ENCODE peak calls at places on chromosomes 3 and 15, in four cellular contexts. F is T-cell, V is erythroblast, R is anterior cingulate cortex. I is an unnamed sample.

GRCh38 chr3:117278424-117279190 is 569.0 kb downstream of the TUSC7 start:
- DNase-seq in F (no peak), V (no peak), R (no peak), I (no peak)

GRCh38 chr3:148833223-148833622 is 5.6 kb downstream of the CPB1 start:
- DNase-seq in F (no peak), V (no peak), R (no peak), I (no peak)

GRCh38 chr3:32374788-32375595 is 16.7 kb upstream of the CMTM7 start:
- DNase-seq in F (peak; percentile 50), V (peak; percentile 83), R (peak; percentile 35), I (no peak)

GRCh38 chr15:35630570-35630969 is 84.6 kb upstream of the DPH6 start:
- DNase-seq in F (no peak), V (peak; percentile 47), R (no peak), I (no peak)

GRCh38 chr3:142278451-142278850 is 53.1 kb upstream of the GK5 start:
- DNase-seq in F (no peak), V (no peak), R (no peak), I (no peak)

GRCh38 chr15:43859546-43859945 is 32.7 kb downstream of the WDR76 start:
- DNase-seq in F (no peak), V (no peak), R (no peak), I (no peak)

GRCh38 chr15:43127752-43128151 is 5.6 kb upstream of the TMEM62 start:
- DNase-seq in F (no peak), V (no peak), R (no peak), I (no peak)

GRCh38 chr15:87741350-87741749 is 515.2 kb downstream of the NTRK3 start:
- DNase-seq in F (no peak), V (no peak), R (no peak), I (no peak)

GRCh38 chr3:72375237-72376154 is 472.7 kb downstream of the SHQ1 start:
- DNase-seq in F (no peak), V (peak; percentile 37), R (no peak), I (no peak)